ENCODE peak calls at places on chromosomes 4 and X, in four cellular contexts. L, B, X and J are unnamed samples.

GRCh38 chr4:150038335-150039076 is 39.7 kb upstream of the DCLK2 start:
- DNase-seq in L (no peak), B (no peak), X (no peak), J (no peak)

GRCh38 chr4:126850286-126850685 is 782.5 kb upstream of the INTU start:
- DNase-seq in L (no peak), B (no peak), X (peak; percentile 98), J (no peak)

GRCh38 chr4:42411803-42412202 is 14.5 kb downstream of the SHISA3 start:
- DNase-seq in L (no peak), B (no peak), X (no peak), J (no peak)

GRCh38 chr4:112144546-112145325 is 518 bp upstream of the FAM241A start:
- DNase-seq in L (no peak), B (no peak), X (no peak), J (no peak)

GRCh38 chr4:157791236-157791635 is 381.6 kb downstream of the GASK1B start:
- DNase-seq in L (no peak), B (no peak), X (no peak), J (no peak)

GRCh38 chr4:85210353-85210752 is 243.9 kb upstream of the WDFY3 start:
- DNase-seq in L (no peak), B (no peak), X (peak; percentile 81), J (no peak)

GRCh38 chrX:35289952-35290351 is 347.4 kb downstream of the FAM47B start:
- DNase-seq in L (no peak), B (no peak), X (no peak), J (no peak)

GRCh38 chr4:112418092-112418491 is 97.9 kb downstream of the NEUROG2 start:
- DNase-seq in L (peak; percentile 78), B (peak; percentile 29), X (no peak), J (peak; percentile 50)

GRCh38 chr4:24910504-24910903 is 2.3 kb downstream of the CCDC149 start:
- DNase-seq in L (no peak), B (no peak), X (no peak), J (no peak)

GRCh38 chrX:10636337-10636736 is 16.0 kb upstream of the MID1 start:
- DNase-seq in L (peak; percentile 72), B (peak; percentile 17), X (peak; percentile 81), J (peak; percentile 39)